ENCODE peak calls at places on chromosomes 6 and 20, in six cellular contexts. One of them, this sample, is unnamed.

GRCh38 chr6:137426007-137426689 is 68.0 kb downstream of the OLIG3 start:
- DNase-seq in psoas muscle: no peak
- DNase-seq in OCI-LY7: peak; percentile 74
- DNase-seq in cardiac muscle cell: no peak
- DNase-seq in adrenal gland: no peak
- DNase-seq in IMR-90: no peak
- DNase-seq in this sample: no peak

GRCh38 chr20:62360854-62361798 is 6.0 kb downstream of the LAMA5 start:
- DNase-seq in psoas muscle: peak; percentile 60
- DNase-seq in OCI-LY7: no peak
- DNase-seq in cardiac muscle cell: no peak
- DNase-seq in adrenal gland: peak; percentile 21
- DNase-seq in IMR-90: no peak
- DNase-seq in this sample: no peak

GRCh38 chr6:138944412-138944811 is 43.6 kb downstream of the REPS1 start:
- DNase-seq in psoas muscle: no peak
- DNase-seq in OCI-LY7: no peak
- DNase-seq in cardiac muscle cell: peak; percentile 67
- DNase-seq in adrenal gland: no peak
- DNase-seq in IMR-90: peak; percentile 83
- DNase-seq in this sample: no peak

GRCh38 chr6:53803081-53803860 is 8.5 kb downstream of the LRRC1 start:
- DNase-seq in psoas muscle: no peak
- DNase-seq in OCI-LY7: no peak
- DNase-seq in cardiac muscle cell: no peak
- DNase-seq in adrenal gland: no peak
- DNase-seq in IMR-90: peak; percentile 81
- DNase-seq in this sample: no peak

GRCh38 chr20:53914091-53914860 is 156.1 kb downstream of the BCAS1 start:
- DNase-seq in psoas muscle: no peak
- DNase-seq in OCI-LY7: no peak
- DNase-seq in cardiac muscle cell: peak; percentile 69
- DNase-seq in adrenal gland: no peak
- DNase-seq in IMR-90: peak; percentile 64
- DNase-seq in this sample: no peak

GRCh38 chr6:105170066-105170465 is 9.7 kb downstream of the POPDC3 start:
- DNase-seq in psoas muscle: no peak
- DNase-seq in OCI-LY7: no peak
- DNase-seq in cardiac muscle cell: no peak
- DNase-seq in adrenal gland: no peak
- DNase-seq in IMR-90: peak; percentile 87
- DNase-seq in this sample: no peak

GRCh38 chr6:128713461-128713860 is 169.5 kb upstream of the LAMA2 start:
- DNase-seq in psoas muscle: no peak
- DNase-seq in OCI-LY7: no peak
- DNase-seq in cardiac muscle cell: no peak
- DNase-seq in adrenal gland: no peak
- DNase-seq in IMR-90: peak; percentile 78
- DNase-seq in this sample: no peak

GRCh38 chr20:49100934-49101333 is 54.8 kb downstream of the CSE1L start:
- DNase-seq in psoas muscle: no peak
- DNase-seq in OCI-LY7: no peak
- DNase-seq in cardiac muscle cell: no peak
- DNase-seq in adrenal gland: no peak
- DNase-seq in IMR-90: peak; percentile 3
- DNase-seq in this sample: peak; percentile 37

GRCh38 chr6:156697224-156697623 is 80.0 kb upstream of the ARID1B start:
- DNase-seq in psoas muscle: no peak
- DNase-seq in OCI-LY7: peak; percentile 82
- DNase-seq in cardiac muscle cell: no peak
- DNase-seq in adrenal gland: no peak
- DNase-seq in IMR-90: no peak
- DNase-seq in this sample: no peak

GRCh38 chr6:149909701-149910470 is 12.0 kb upstream of the RAET1E start:
- DNase-seq in psoas muscle: no peak
- DNase-seq in OCI-LY7: no peak
- DNase-seq in cardiac muscle cell: no peak
- DNase-seq in adrenal gland: no peak
- DNase-seq in IMR-90: no peak
- DNase-seq in this sample: no peak

GRCh38 chr6:144343736-144344428 is 58.7 kb downstream of the UTRN start:
- DNase-seq in psoas muscle: no peak
- DNase-seq in OCI-LY7: peak; percentile 72
- DNase-seq in cardiac muscle cell: no peak
- DNase-seq in adrenal gland: no peak
- DNase-seq in IMR-90: no peak
- DNase-seq in this sample: no peak

GRCh38 chr6:4820704-4821276 is 44.6 kb downstream of the CDYL start:
- DNase-seq in psoas muscle: no peak
- DNase-seq in OCI-LY7: no peak
- DNase-seq in cardiac muscle cell: peak; percentile 34
- DNase-seq in adrenal gland: no peak
- DNase-seq in IMR-90: peak; percentile 69
- DNase-seq in this sample: no peak

GRCh38 chr20:20487811-20488210 is 119.9 kb downstream of the INSM1 start:
- DNase-seq in psoas muscle: no peak
- DNase-seq in OCI-LY7: no peak
- DNase-seq in cardiac muscle cell: no peak
- DNase-seq in adrenal gland: no peak
- DNase-seq in IMR-90: peak; percentile 38
- DNase-seq in this sample: no peak

GRCh38 chr6:33815854-33816253 is 12.1 kb upstream of the MLN start:
- DNase-seq in psoas muscle: no peak
- DNase-seq in OCI-LY7: peak; percentile 46
- DNase-seq in cardiac muscle cell: peak; percentile 40
- DNase-seq in adrenal gland: no peak
- DNase-seq in IMR-90: no peak
- DNase-seq in this sample: peak; percentile 36

GRCh38 chr6:87653074-87653962 is 48.7 kb downstream of the AKIRIN2 start:
- DNase-seq in psoas muscle: no peak
- DNase-seq in OCI-LY7: no peak
- DNase-seq in cardiac muscle cell: no peak
- DNase-seq in adrenal gland: peak; percentile 45
- DNase-seq in IMR-90: no peak
- DNase-seq in this sample: no peak

GRCh38 chr6:100946021-100946540 is 65.0 kb upstream of the ASCC3 start:
- DNase-seq in psoas muscle: no peak
- DNase-seq in OCI-LY7: no peak
- DNase-seq in cardiac muscle cell: no peak
- DNase-seq in adrenal gland: no peak
- DNase-seq in IMR-90: no peak
- DNase-seq in this sample: no peak

GRCh38 chr6:11586117-11586516 is 48.6 kb downstream of the TMEM170B start:
- DNase-seq in psoas muscle: no peak
- DNase-seq in OCI-LY7: no peak
- DNase-seq in cardiac muscle cell: no peak
- DNase-seq in adrenal gland: no peak
- DNase-seq in IMR-90: no peak
- DNase-seq in this sample: no peak

GRCh38 chr6:18509871-18510643 is 122.9 kb downstream of the RNF144B start:
- DNase-seq in psoas muscle: no peak
- DNase-seq in OCI-LY7: no peak
- DNase-seq in cardiac muscle cell: no peak
- DNase-seq in adrenal gland: no peak
- DNase-seq in IMR-90: no peak
- DNase-seq in this sample: no peak

GRCh38 chr6:166656269-166657206 is 29.5 kb upstream of the RPS6KA2 start:
- DNase-seq in psoas muscle: no peak
- DNase-seq in OCI-LY7: no peak
- DNase-seq in cardiac muscle cell: peak; percentile 14
- DNase-seq in adrenal gland: peak; percentile 93
- DNase-seq in IMR-90: peak; percentile 58
- DNase-seq in this sample: no peak

GRCh38 chr6:163099621-163100171 is 314.8 kb upstream of the QKI start:
- DNase-seq in psoas muscle: no peak
- DNase-seq in OCI-LY7: no peak
- DNase-seq in cardiac muscle cell: no peak
- DNase-seq in adrenal gland: no peak
- DNase-seq in IMR-90: no peak
- DNase-seq in this sample: no peak

GRCh38 chr6:15412767-15413166 is 166.9 kb downstream of the JARID2 start:
- DNase-seq in psoas muscle: no peak
- DNase-seq in OCI-LY7: no peak
- DNase-seq in cardiac muscle cell: no peak
- DNase-seq in adrenal gland: no peak
- DNase-seq in IMR-90: no peak
- DNase-seq in this sample: no peak

GRCh38 chr6:41785254-41785653 is 2.2 kb upstream of the TOMM6 start:
- DNase-seq in psoas muscle: no peak
- DNase-seq in OCI-LY7: no peak
- DNase-seq in cardiac muscle cell: no peak
- DNase-seq in adrenal gland: no peak
- DNase-seq in IMR-90: no peak
- DNase-seq in this sample: no peak

GRCh38 chr6:167044696-167045095 is 45.5 kb downstream of the CEP43 start:
- DNase-seq in psoas muscle: no peak
- DNase-seq in OCI-LY7: no peak
- DNase-seq in cardiac muscle cell: peak; percentile 6
- DNase-seq in adrenal gland: no peak
- DNase-seq in IMR-90: peak; percentile 44
- DNase-seq in this sample: no peak

GRCh38 chr6:31272856-31273626 is 1.1 kb upstream of the HLA-C start:
- DNase-seq in psoas muscle: no peak
- DNase-seq in OCI-LY7: peak; percentile 42
- DNase-seq in cardiac muscle cell: no peak
- DNase-seq in adrenal gland: peak; percentile 32
- DNase-seq in IMR-90: no peak
- DNase-seq in this sample: no peak

GRCh38 chr20:56443654-56444540 is 24.5 kb upstream of the RTF2 start:
- DNase-seq in psoas muscle: no peak
- DNase-seq in OCI-LY7: no peak
- DNase-seq in cardiac muscle cell: peak; percentile 74
- DNase-seq in adrenal gland: no peak
- DNase-seq in IMR-90: peak; percentile 90
- DNase-seq in this sample: no peak

GRCh38 chr6:47727391-47727790 is 29.0 kb downstream of the ADGRF4 start:
- DNase-seq in psoas muscle: no peak
- DNase-seq in OCI-LY7: no peak
- DNase-seq in cardiac muscle cell: no peak
- DNase-seq in adrenal gland: no peak
- DNase-seq in IMR-90: no peak
- DNase-seq in this sample: no peak

GRCh38 chr6:158290040-158290439 is 22.2 kb upstream of the TULP4 start:
- DNase-seq in psoas muscle: no peak
- DNase-seq in OCI-LY7: peak; percentile 79
- DNase-seq in cardiac muscle cell: no peak
- DNase-seq in adrenal gland: no peak
- DNase-seq in IMR-90: no peak
- DNase-seq in this sample: peak; percentile 42

GRCh38 chr20:3796477-3797225 is 541 bp downstream of the CDC25B start:
- DNase-seq in psoas muscle: no peak
- DNase-seq in OCI-LY7: peak; percentile 48
- DNase-seq in cardiac muscle cell: no peak
- DNase-seq in adrenal gland: no peak
- DNase-seq in IMR-90: no peak
- DNase-seq in this sample: no peak
- H3K4me1 ChIP-seq in psoas muscle: peaks cover 6% of the 10 kb centered on the region
- H3K4me1 ChIP-seq in OCI-LY7: peaks cover 47% of the 10 kb centered on the region
- H3K4me1 ChIP-seq in cardiac muscle cell: peaks cover 10% of the 10 kb centered on the region
- H3K4me1 ChIP-seq in adrenal gland: peaks cover 28% of the 10 kb centered on the region
- H3K4me1 ChIP-seq in IMR-90: peaks cover 26% of the 10 kb centered on the region
- H3K4me1 ChIP-seq in this sample: peaks cover 57% of the 10 kb centered on the region

DNA sequence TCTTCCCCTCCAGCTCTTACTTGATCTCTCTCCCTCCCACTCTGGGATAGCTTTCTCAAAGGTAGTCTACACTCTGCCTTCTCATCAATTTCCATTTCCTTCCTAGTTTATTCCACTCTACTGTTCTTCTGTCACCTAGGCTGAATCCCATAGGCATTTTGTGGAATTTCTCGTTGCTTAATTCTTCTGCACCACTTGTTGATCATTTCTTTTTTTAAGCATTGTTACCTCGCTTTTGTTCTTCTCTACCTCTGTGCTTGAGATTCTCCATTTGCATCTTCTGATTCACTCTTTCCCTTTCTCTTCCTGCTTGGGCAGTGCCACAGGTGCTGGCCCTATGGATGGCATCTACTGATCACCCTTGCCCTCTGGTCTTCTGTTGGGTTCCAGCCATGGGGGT is 567.2 kb downstream of the CDH26 start:
- DNase-seq in psoas muscle: no peak
- DNase-seq in OCI-LY7: no peak
- DNase-seq in cardiac muscle cell: no peak
- DNase-seq in adrenal gland: no peak
- DNase-seq in IMR-90: no peak
- DNase-seq in this sample: no peak
- H3K9me3 ChIP-seq in psoas muscle: no peaks in the 10 kb centered on the region
- H3K9me3 ChIP-seq in OCI-LY7: no peaks in the 10 kb centered on the region
- H3K9me3 ChIP-seq in cardiac muscle cell: no peaks in the 10 kb centered on the region
- H3K9me3 ChIP-seq in adrenal gland: no peaks in the 10 kb centered on the region
- H3K9me3 ChIP-seq in IMR-90: peaks cover 2% of the 10 kb centered on the region
- H3K9me3 ChIP-seq in this sample: no peaks in the 10 kb centered on the region

DNA sequence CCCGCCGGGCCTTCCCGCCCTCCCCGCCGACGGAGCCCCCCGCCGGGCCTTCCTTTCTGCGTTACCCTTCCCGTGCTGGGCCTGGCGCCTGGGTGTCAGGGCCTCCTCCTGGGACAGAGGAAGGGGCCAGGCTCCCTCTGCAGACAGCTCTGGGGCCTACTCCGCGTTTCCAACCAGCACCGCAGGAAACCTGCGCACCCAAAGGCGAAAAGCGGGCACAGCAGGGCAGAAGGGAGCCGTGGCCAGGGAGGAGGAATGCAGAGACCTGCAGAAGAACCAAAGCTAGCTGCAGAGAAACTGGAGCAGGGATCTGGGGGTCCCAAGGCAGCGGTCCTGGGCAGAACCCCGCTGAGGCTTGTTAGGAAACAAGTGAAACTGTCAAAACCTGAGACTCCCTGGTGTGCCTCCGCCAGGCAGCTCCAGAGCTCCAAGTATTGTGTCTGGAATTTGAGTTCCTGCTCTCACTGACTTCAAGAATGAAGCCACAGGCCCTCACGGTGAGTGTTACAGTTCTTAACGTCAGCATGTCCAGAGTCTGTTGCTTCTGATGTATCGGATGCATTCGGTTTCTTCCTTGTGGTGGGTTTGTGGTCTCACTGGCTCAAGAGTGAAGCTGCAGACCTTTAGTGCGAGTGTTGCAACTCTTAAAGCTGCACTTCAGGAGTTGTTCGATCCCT is 33.3 kb downstream of the IRF4 start:
- DNase-seq in psoas muscle: no peak
- DNase-seq in OCI-LY7: no peak
- DNase-seq in cardiac muscle cell: no peak
- DNase-seq in adrenal gland: no peak
- DNase-seq in IMR-90: no peak
- DNase-seq in this sample: no peak
- H3K4me1 ChIP-seq in psoas muscle: no peaks in the 10 kb centered on the region
- H3K4me1 ChIP-seq in OCI-LY7: peaks cover 8% of the 10 kb centered on the region
- H3K4me1 ChIP-seq in cardiac muscle cell: no peaks in the 10 kb centered on the region
- H3K4me1 ChIP-seq in adrenal gland: no peaks in the 10 kb centered on the region
- H3K4me1 ChIP-seq in IMR-90: peaks cover 6% of the 10 kb centered on the region
- H3K4me1 ChIP-seq in this sample: peaks cover 10% of the 10 kb centered on the region

DNA sequence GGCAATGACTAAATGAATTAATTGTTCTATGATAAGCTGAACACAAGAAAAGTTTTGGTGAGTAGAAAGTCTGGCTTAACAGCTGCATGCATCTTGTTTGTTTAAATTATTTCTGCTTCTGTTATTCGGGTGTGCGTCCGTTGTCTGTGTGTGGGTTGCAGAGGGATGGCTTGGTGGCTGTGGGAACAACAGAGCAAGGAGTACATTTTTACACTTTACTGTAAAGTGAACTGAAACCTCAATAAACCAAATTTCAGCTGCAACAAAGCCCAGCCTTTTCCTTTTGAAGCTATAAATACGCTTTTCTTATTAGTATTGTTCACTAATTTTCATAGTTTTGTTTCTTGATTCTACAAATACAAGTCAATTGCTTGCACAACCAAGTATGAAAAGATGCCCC is 3.5 kb upstream of the LAMP5 start:
- DNase-seq in psoas muscle: no peak
- DNase-seq in OCI-LY7: peak; percentile 1
- DNase-seq in cardiac muscle cell: no peak
- DNase-seq in adrenal gland: no peak
- DNase-seq in IMR-90: no peak
- DNase-seq in this sample: no peak
- H3K9me3 ChIP-seq in psoas muscle: no peaks in the 10 kb centered on the region
- H3K9me3 ChIP-seq in OCI-LY7: no peaks in the 10 kb centered on the region
- H3K9me3 ChIP-seq in cardiac muscle cell: no peaks in the 10 kb centered on the region
- H3K9me3 ChIP-seq in adrenal gland: no peaks in the 10 kb centered on the region
- H3K9me3 ChIP-seq in IMR-90: peaks cover 4% of the 10 kb centered on the region
- H3K9me3 ChIP-seq in this sample: no peaks in the 10 kb centered on the region

This sample was measured in CD4-positive, CD25-positive, alpha-beta regulatory T cell.